ENCODE peak calls at places on chromosome X, in seven cellular contexts. G is fibroblast of lung, V is H9, D is neural progenitor cell, I is PC-3, Y is GM23248, M is hepatocyte. U is an unnamed sample. For H3K27me3, the result is how much of the 10 kb centered on the place peaks cover.

GRCh38 chrX:8010105-8010504 is 82.9 kb upstream of the PNPLA4 start:
- DNase-seq in G (no peak), V (no peak), D (peak), I (no peak), Y (no peak), M (no peak), U (no peak)

GRCh38 chrX:23246001-23246400 is 88.6 kb upstream of the PTCHD1 start:
- DNase-seq in G (peak), V (no peak), D (no peak), I (peak), Y (no peak), M (no peak), U (peak)

GRCh38 chrX:23331701-23332100 is 2.9 kb upstream of the PTCHD1 start:
- DNase-seq in G (no peak), V (peak), D (peak), I (no peak), Y (no peak), M (peak), U (no peak)

GRCh38 chrX:153766098-153766817 is 2.2 kb downstream of the PLXNB3 start:
- DNase-seq in G (peak), V (peak), D (peak), I (peak), Y (peak), M (peak), U (peak)

GRCh38 chrX:119688856-119689455 is 4.0 kb downstream of the SEPTIN6 start:
- DNase-seq in G (no peak), V (no peak), D (no peak), I (no peak), Y (no peak), M (no peak), U (no peak)

GRCh38 chrX:149472620-149473019 is 32.5 kb downstream of the IDS start:
- DNase-seq in G (no peak), V (no peak), D (no peak), I (peak), Y (peak), M (no peak), U (no peak)

GRCh38 chrX:111914398-111915092 is 38.6 kb downstream of the TRPC5OS start:
- DNase-seq in G (no peak), V (no peak), D (no peak), I (peak), Y (peak), M (peak), U (no peak)

GRCh38 chrX:70386240-70386639 is 36.9 kb upstream of the GDPD2 start:
- DNase-seq in G (peak), V (no peak), D (no peak), I (no peak), Y (no peak), M (no peak), U (peak)

GRCh38 chrX:9260603-9261002 is 204.3 kb upstream of the TBL1X start:
- DNase-seq in G (no peak), V (no peak), D (no peak), I (no peak), Y (no peak), M (no peak), U (no peak)

GRCh38 chrX:140389331-140389730 is 115.5 kb downstream of the SOX3 start:
- DNase-seq in G (no peak), V (no peak), D (no peak), I (no peak), Y (no peak), M (no peak), U (no peak)

GRCh38 chrX:108541286-108541685 is 101.6 kb downstream of the COL4A5 start:
- DNase-seq in G (no peak), V (no peak), D (no peak), I (no peak), Y (no peak), M (no peak), U (no peak)

GRCh38 chrX:117327306-117327705 is 789.3 kb downstream of the KLHL13 start:
- DNase-seq in G (no peak), V (peak), D (no peak), I (no peak), Y (no peak), M (no peak), U (no peak)

GRCh38 chrX:117771384-117771783 is 345.2 kb downstream of the KLHL13 start:
- DNase-seq in G (no peak), V (no peak), D (no peak), I (no peak), Y (no peak), M (no peak), U (no peak)

GRCh38 chrX:44071847-44072545 is 98.8 kb upstream of the NDP start:
- DNase-seq in G (peak), V (no peak), D (no peak), I (peak), Y (peak), M (peak), U (peak)

GRCh38 chrX:130696542-130696941 is 206.5 kb downstream of the ENOX2 start:
- DNase-seq in G (no peak), V (no peak), D (no peak), I (no peak), Y (no peak), M (no peak), U (no peak)

GRCh38 chrX:1248381-1249061 is 20.1 kb upstream of the CSF2RA start:
- DNase-seq in G (no peak), V (peak), D (peak), I (no peak), Y (peak), M (peak), U (no peak)

GRCh38 chrX:9378980-9379696 is 85.7 kb upstream of the TBL1X start:
- DNase-seq in G (peak), V (no peak), D (no peak), I (peak), Y (peak), M (no peak), U (peak)

GRCh38 chrX:27307546-27307945 is 155.6 kb downstream of the PPP4R3C start:
- DNase-seq in G (no peak), V (no peak), D (no peak), I (no peak), Y (no peak), M (no peak), U (no peak)

GRCh38 chrX:74280759-74281158 is 23.2 kb upstream of the ZCCHC13 start:
- DNase-seq in G (no peak), V (no peak), D (no peak), I (no peak), Y (no peak), M (no peak), U (no peak)

GRCh38 chrX:73214366-73215094 is at the start of gene NAP1L2:
- DNase-seq in G (no peak), V (peak), D (peak), I (peak), Y (peak), M (peak), U (peak)

GRCh38 chrX:47958943-47959342 is 44.8 kb downstream of the ZNF182 start:
- DNase-seq in G (no peak), V (peak), D (no peak), I (peak), Y (peak), M (peak), U (no peak)

GRCh38 chrX:20410540-20410939 is 143.8 kb upstream of the RPS6KA3 start:
- DNase-seq in G (no peak), V (no peak), D (no peak), I (no peak), Y (no peak), M (no peak), U (no peak)

GRCh38 chrX:20414781-20415445 is 148.2 kb upstream of the RPS6KA3 start:
- DNase-seq in G (no peak), V (no peak), D (no peak), I (no peak), Y (no peak), M (no peak), U (peak)

GRCh38 chrX:20409991-20410390 is 143.3 kb upstream of the RPS6KA3 start:
- DNase-seq in G (no peak), V (no peak), D (no peak), I (no peak), Y (no peak), M (no peak), U (no peak)

GRCh38 chrX:20414066-20414465 is 147.4 kb upstream of the RPS6KA3 start:
- DNase-seq in G (no peak), V (no peak), D (no peak), I (no peak), Y (peak), M (no peak), U (peak)

DNA sequence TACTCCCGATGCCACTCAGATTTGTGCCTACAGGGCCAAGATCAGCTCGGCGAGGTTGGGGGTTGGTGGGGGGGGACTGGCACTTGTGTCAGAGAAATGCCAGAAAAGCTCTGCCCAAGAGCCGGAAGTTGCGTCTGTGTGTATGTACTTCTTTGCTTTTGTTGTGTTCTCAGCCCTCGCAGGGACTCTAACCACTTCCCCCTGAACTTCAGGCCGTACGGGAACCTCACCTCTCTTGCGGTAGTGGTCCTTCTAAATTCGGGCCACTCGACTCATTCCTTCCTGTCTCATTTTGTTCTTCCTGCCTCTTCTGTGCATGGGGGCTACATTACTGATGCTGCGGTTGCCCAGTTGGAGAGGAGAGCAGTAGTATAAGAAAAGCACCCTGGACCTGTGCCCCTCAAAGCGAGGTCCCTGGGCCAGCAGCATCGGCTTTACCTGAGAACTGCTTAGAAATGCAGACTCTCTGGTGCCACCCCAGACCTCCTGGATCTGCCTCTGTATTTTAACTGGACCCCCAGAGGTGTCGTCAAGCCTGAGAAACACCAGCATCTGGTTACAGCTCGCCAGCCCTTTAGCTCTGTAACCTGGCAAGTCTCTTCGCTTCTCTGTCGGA is 146.3 kb upstream of the RPS6KA3 start:
- DNase-seq in G (no peak), V (no peak), D (no peak), I (no peak), Y (no peak), M (no peak), U (no peak)
- H3K4me2 ChIP-seq in G (no peak), V (no peak), D (no peak), I (no peak), Y (no peak), M (no peak), U (no peak)

GRCh38 chrX:45771114-45771513 is 570.4 kb upstream of the DIPK2B start:
- DNase-seq in G (peak), V (no peak), D (no peak), I (peak), Y (peak), M (peak), U (peak)
- H2AFZ ChIP-seq in G (no peak), V (no peak), D (no peak), I (no peak), Y (no peak), M (no peak), U (no peak)

DNA sequence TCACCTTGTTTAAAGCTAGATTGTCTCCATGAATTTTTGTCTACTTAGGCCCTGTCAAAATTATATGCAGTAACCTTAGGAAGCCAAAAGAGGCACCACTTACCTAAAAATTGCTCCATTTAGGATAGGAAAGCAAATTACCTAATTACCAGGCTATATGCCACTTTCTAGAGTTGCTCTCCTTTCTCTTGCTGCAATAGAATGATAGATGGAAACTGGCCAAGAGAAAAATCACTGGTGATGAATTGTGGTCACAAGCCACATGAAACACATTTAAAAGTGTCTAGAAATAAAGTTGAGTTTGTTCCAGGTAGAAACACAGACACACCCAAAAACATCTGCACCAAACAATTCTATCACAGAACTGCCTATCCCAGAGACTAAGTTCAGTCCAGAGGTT is 337.8 kb downstream of the PCDH19 start:
- DNase-seq in G (no peak), V (no peak), D (no peak), I (no peak), Y (peak), M (no peak), U (no peak)
- H3K27me3 ChIP-seq in G (under half), V (under half), D (under half), I (under half), Y (under half), M (under half), U (under half)

DNA sequence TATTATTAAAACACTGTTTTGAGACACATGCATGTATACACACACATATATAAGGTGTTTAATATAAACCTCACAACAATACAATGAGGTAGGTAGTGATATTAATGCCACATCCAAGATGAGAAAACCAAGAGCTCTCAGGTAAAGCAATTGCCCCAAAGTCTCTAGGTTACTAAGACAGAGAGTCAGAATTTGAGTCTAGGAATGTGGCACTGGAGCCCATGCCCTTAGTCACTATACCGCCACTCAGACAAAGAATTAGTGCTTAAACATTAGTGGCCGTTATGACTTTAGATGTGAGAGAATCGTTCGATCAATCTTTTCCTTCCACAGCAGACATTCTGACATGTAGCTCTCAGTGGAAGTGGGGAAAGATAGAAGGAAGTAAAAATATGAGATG is 108.2 kb upstream of the ACSL4 start:
- DNase-seq in G (no peak), V (no peak), D (no peak), I (no peak), Y (no peak), M (no peak), U (no peak)
- H3K4me2 ChIP-seq in G (no peak), V (no peak), D (no peak), I (no peak), Y (no peak), M (no peak), U (peak)

DNA sequence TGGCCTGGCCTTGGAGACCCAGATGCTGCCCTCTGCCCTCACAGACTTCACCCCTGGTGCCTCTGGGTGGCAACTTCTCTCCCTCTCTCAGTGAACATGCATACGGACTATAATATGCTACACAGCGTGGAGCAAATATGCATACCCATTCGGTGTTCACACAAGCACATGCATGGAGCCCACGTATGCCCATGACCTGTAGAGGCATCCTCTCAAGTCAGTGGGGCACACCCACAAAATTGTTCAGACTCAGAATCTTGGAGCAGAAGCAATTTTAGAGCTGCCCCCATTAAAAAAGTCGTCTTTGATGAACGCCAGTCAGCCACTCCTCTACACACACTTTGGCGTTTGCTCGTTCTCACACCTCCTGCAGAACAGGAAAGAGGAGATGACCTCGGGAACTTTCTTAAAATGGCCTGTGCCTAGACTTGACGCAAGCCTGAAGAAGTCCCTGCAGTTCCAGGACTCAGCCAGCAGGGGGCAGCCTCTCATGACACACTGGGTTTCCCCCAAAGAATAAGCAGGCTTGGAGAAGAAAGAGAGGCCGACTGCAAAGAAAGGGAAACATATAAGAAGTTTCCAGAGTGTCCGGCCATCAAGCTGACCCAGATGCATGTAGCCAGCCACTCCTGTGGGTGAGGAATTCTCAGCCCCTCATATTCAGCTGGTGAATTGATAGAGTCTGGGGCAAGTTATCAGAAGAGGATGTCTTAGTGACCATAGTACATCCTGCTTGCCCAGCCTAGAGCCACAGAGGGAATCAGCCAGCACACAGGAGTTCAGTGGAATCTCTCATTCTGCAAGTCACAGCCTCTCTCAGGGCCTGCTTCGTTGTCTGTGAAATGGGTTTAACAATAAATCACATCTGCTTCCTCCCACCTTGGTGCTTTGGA is 17.3 kb downstream of the APLN start:
- DNase-seq in G (peak), V (peak), D (peak), I (peak), Y (peak), M (peak), U (no peak)
- H2AFZ ChIP-seq in G (no peak), V (no peak), D (peak), I (peak), Y (no peak), M (no peak), U (no peak)

GRCh38 chrX:115639481-115639880 is 78.5 kb downstream of the PLS3 start:
- DNase-seq in G (no peak), V (no peak), D (peak), I (no peak), Y (no peak), M (no peak), U (peak)
- H3K27me3 ChIP-seq in G (under half), V (under half), D (under half), I (under half), Y (under half), M (under half), U (under half)

GRCh38 chrX:20664774-20665173 is 398.1 kb upstream of the RPS6KA3 start:
- DNase-seq in G (no peak), V (peak), D (peak), I (no peak), Y (no peak), M (no peak), U (no peak)
- H3K4me2 ChIP-seq in G (no peak), V (no peak), D (no peak), I (no peak), Y (no peak), M (no peak), U (no peak)

GRCh38 chrX:13693341-13693871 is 4.5 kb downstream of the RAB9A start:
- DNase-seq in G (no peak), V (no peak), D (no peak), I (no peak), Y (peak), M (no peak), U (no peak)
- H2AFZ ChIP-seq in G (no peak), V (no peak), D (no peak), I (no peak), Y (no peak), M (no peak), U (no peak)